ENCODE peak calls at places on chromosomes 13 and 19, in ten cellular contexts. L is upper lobe of right lung; Y is choroid plexus epithelial cell; T is CD8-positive, alpha-beta T cell; Q is suprapubic skin; D is thyroid gland; F is fibroblast of lung; H is CD8-positive, alpha-beta memory T cell; I is Peyer's patch; S is psoas muscle. N is an unnamed sample.

GRCh38 chr13:30371649-30372265 is 50.5 kb upstream of the UBE2L5 start:
- DNase-seq in L (no peak), Y (peak; percentile 48), T (peak; percentile 54), Q (no peak), D (peak; percentile 74), F (peak; percentile 50), H (peak; percentile 83), I (peak; percentile 93), S (no peak), N (no peak)

GRCh38 chr13:112735791-112736190 is 46.0 kb downstream of the ATP11A start:
- DNase-seq in L (peak; percentile 58), Y (no peak), T (no peak), Q (no peak), D (no peak), F (no peak), H (no peak), I (no peak), S (no peak), N (no peak)

GRCh38 chr19:12792048-12792852 is 964 bp downstream of the JUNB start:
- DNase-seq in L (peak; percentile 89), Y (peak; percentile 59), T (peak; percentile 73), Q (peak; percentile 84), D (peak; percentile 80), F (peak; percentile 67), H (peak; percentile 85), I (peak; percentile 92), S (peak; percentile 75), N (no peak)

GRCh38 chr13:42380420-42381164 is 108.6 kb downstream of the AKAP11 start:
- DNase-seq in L (no peak), Y (no peak), T (no peak), Q (no peak), D (no peak), F (no peak), H (no peak), I (peak; percentile 52), S (no peak), N (no peak)

GRCh38 chr19:33840382-33840781 is 43.7 kb downstream of the KCTD15 start:
- DNase-seq in L (peak; percentile 11), Y (no peak), T (no peak), Q (no peak), D (no peak), F (no peak), H (no peak), I (no peak), S (no peak), N (no peak)

GRCh38 chr13:32610977-32611376 is 24.7 kb downstream of the PDS5B start:
- DNase-seq in L (no peak), Y (no peak), T (no peak), Q (no peak), D (no peak), F (no peak), H (no peak), I (no peak), S (no peak), N (no peak)

GRCh38 chr13:55573565-55573964 is 1567.2 kb upstream of the PRR20A start:
- DNase-seq in L (no peak), Y (no peak), T (no peak), Q (no peak), D (no peak), F (no peak), H (no peak), I (no peak), S (no peak), N (no peak)

GRCh38 chr13:76725211-76725610 is 161.0 kb downstream of the KCTD12 start:
- DNase-seq in L (no peak), Y (peak; percentile 78), T (no peak), Q (no peak), D (no peak), F (peak; percentile 48), H (no peak), I (no peak), S (no peak), N (peak; percentile 47)

GRCh38 chr13:37491661-37492060 is 106.9 kb downstream of the POSTN start:
- DNase-seq in L (no peak), Y (no peak), T (no peak), Q (no peak), D (no peak), F (no peak), H (no peak), I (no peak), S (no peak), N (no peak)

GRCh38 chr13:92843549-92843948 is 383.1 kb upstream of the GPC6 start:
- DNase-seq in L (no peak), Y (peak; percentile 83), T (no peak), Q (no peak), D (no peak), F (peak; percentile 88), H (no peak), I (no peak), S (no peak), N (peak; percentile 79)

GRCh38 chr13:37492741-37493514 is 105.6 kb downstream of the POSTN start:
- DNase-seq in L (no peak), Y (peak; percentile 96), T (no peak), Q (no peak), D (no peak), F (peak; percentile 40), H (no peak), I (no peak), S (no peak), N (peak; percentile 85)

GRCh38 chr19:45769054-45769782 is at the start of gene SIX5:
- DNase-seq in L (peak; percentile 98), Y (peak; percentile 99), T (peak; percentile 88), Q (peak; percentile 99), D (peak; percentile 98), F (peak; percentile 98), H (peak; percentile 95), I (peak; percentile 99), S (peak; percentile 99), N (peak; percentile 94)
- H3K4me3 ChIP-seq in L (peak within 1 kb of the TSS; percentile 69), Y (peak within 1 kb of the TSS; percentile 84), T (peak within 1 kb of the TSS; percentile 99), Q (peak within 1 kb of the TSS; percentile 86), D (peak within 1 kb of the TSS; percentile 59), F (peak within 1 kb of the TSS; percentile 75), H (peak within 1 kb of the TSS; percentile 84), I (peak within 1 kb of the TSS; percentile 89), S (peak within 1 kb of the TSS; percentile 87), N (peak within 1 kb of the TSS; percentile 78)

DNA sequence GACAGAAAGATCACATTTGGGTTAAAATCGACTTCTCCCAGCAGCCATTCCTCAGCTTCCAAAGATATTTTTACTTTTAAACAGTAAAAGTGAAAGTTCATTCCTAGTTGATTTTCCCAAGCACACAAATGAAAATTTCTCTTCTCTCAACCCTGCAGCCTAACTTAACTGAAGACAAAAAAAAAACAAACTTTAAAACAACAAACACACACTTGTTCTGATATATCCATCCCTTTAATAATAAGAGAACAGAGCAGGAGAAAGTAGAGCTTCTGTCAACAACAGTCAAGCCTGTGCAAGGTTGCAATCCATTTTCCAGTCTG is 72.9 kb downstream of the STK24 start:
- DNase-seq in L (no peak), Y (peak; percentile 18), T (no peak), Q (no peak), D (no peak), F (no peak), H (no peak), I (no peak), S (no peak), N (no peak)
- H3K4me3 ChIP-seq in L (no peak overlapping the region), Y (peak overlapping the region; percentile 20), T (no peak overlapping the region), Q (no peak overlapping the region), D (no peak overlapping the region), F (peak overlapping the region; percentile 21), H (no peak overlapping the region), I (no peak overlapping the region), S (peak overlapping the region; percentile 1), N (no peak overlapping the region)

GRCh38 chr19:3981736-3982681 is 3.3 kb downstream of the EEF2 start:
- DNase-seq in L (no peak), Y (peak; percentile 8), T (no peak), Q (peak; percentile 66), D (no peak), F (no peak), H (no peak), I (no peak), S (peak; percentile 24), N (no peak)

GRCh38 chr19:3983936-3984583 is 1.2 kb downstream of the EEF2 start:
- DNase-seq in L (peak; percentile 74), Y (peak; percentile 75), T (no peak), Q (peak; percentile 78), D (peak; percentile 39), F (peak; percentile 60), H (no peak), I (peak; percentile 86), S (peak; percentile 69), N (no peak)

GRCh38 chr19:3982701-3983541 is 2.3 kb downstream of the EEF2 start:
- DNase-seq in L (no peak), Y (peak; percentile 66), T (no peak), Q (peak; percentile 71), D (no peak), F (peak; percentile 55), H (no peak), I (no peak), S (peak; percentile 63), N (no peak)

GRCh38 chr19:3984584-3984907 is 717 bp downstream of the EEF2 start:
- DNase-seq in L (no peak), Y (no peak), T (no peak), Q (no peak), D (no peak), F (no peak), H (no peak), I (no peak), S (no peak), N (no peak)

DNA sequence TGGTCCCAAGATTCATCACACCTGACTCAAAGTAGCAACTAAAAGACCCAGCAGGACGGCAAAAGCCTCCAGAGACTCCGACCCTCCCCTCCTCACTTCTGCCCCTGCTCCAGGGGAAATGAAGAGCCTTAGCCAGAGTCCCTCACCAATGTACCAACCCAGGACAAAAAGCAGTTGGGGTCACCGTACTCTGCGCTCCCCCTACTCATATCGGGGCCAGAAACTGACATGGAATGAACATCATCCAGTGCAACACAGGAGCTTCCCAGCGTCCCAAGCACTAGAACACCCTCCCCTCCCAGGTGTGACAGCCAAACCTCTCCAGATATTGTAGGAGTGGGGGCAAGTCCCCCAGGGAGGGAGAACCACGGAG is 1.7 kb downstream of the EEF2 start:
- DNase-seq in L (no peak), Y (no peak), T (no peak), Q (no peak), D (no peak), F (no peak), H (no peak), I (no peak), S (no peak), N (no peak)
- H3K4me3 ChIP-seq in L (peak overlapping the region; percentile 91), Y (peak overlapping the region; percentile 98), T (peak overlapping the region; percentile 70), Q (peak overlapping the region; percentile 99), D (peak overlapping the region; percentile 74), F (peak overlapping the region; percentile 96), H (peak overlapping the region; percentile 90), I (peak overlapping the region; percentile 96), S (peak overlapping the region; percentile 91), N (peak overlapping the region; percentile 71)

DNA sequence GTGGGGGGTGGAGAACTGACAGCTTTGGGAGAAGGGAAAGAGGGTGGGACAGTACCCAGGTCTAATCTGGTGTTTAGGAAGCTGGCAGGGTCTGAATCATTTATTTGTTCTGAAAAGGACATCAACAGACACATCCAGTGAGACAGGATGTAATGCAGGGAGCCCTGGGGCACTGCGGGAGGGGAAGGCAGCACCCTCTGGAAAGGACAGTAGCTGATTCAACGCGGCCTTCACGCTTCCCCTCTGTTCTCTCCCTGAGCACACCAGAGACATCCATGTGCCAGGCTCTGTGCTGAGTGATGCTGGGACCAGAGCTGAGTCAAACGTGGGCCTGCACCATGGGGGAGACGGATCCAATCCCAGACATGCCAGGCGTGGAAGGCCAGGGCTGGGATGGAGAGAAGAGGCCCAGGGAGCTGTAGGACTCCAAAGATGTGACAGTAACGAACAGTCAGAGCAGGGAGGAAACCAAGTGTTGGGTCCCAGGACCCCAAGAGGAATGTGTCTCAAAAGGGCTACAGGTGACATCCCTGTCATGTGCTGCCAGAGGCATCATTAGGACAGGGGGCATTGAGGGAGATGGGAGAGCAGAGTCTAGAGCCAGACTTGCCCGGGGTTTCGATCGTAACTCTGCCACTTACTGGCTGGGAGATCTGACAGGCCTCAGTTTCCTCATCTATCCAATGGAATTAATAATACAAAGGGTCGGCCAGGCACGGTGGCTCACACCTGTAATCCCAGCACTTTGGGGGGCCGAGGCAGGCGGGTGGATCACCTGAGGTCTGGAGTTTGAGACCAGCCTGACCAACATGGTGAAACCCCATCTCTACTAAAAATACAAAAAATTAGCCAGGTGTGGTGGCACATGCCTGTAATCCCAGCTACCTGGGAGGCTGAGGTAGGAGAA is 1.7 kb downstream of the ETFB start:
- DNase-seq in L (no peak), Y (peak; percentile 43), T (no peak), Q (no peak), D (no peak), F (no peak), H (no peak), I (no peak), S (no peak), N (no peak)
- H3K4me3 ChIP-seq in L (no peak overlapping the region), Y (no peak overlapping the region), T (no peak overlapping the region), Q (peak overlapping the region; percentile 81), D (no peak overlapping the region), F (no peak overlapping the region), H (no peak overlapping the region), I (peak overlapping the region; percentile 94), S (peak overlapping the region; percentile 78), N (no peak overlapping the region)